ENCODE peak calls at places on chromosomes 11 and 22, in five cellular contexts. X is thoracic aorta, F is fibroblast of the aortic adventitia, E is kidney epithelial cell, O is transverse colon. R is an unnamed sample.

GRCh38 chr11:131253885-131254204 is 116.6 kb upstream of the NTM start:
- DNase-seq in E (no peak), F (peak), X (no peak), O (no peak), R (no peak)

GRCh38 chr11:76184551-76184993 is 21.7 kb downstream of the WNT11 start:
- DNase-seq in E (no peak), X (no peak), F (peak), O (no peak), R (no peak)

GRCh38 chr11:63912678-63913077 is 4.3 kb downstream of the RCOR2 start:
- DNase-seq in O (no peak), X (no peak), E (no peak), F (no peak), R (no peak)

GRCh38 chr22:35766654-35767580 is 49.2 kb downstream of the APOL5 start:
- DNase-seq in O (no peak), F (peak), E (no peak), X (no peak), R (peak)

GRCh38 chr11:2376751-2377451 is at the start of gene CD81:
- DNase-seq in F (no peak), X (no peak), O (no peak), E (no peak), R (peak)

GRCh38 chr11:46827995-46828394 is 18.1 kb downstream of the CKAP5 start:
- DNase-seq in F (peak), E (no peak), O (no peak), X (no peak), R (no peak)

GRCh38 chr11:74472030-74472429 is 4.7 kb upstream of the KCNE3 start:
- DNase-seq in F (no peak), E (no peak), X (no peak), O (no peak), R (peak)

GRCh38 chr11:104380358-104380757 is 216.4 kb upstream of the PDGFD start:
- DNase-seq in F (peak), X (no peak), O (no peak), E (no peak), R (no peak)

GRCh38 chr11:8092587-8093424 is 11.8 kb downstream of the TUB start:
- DNase-seq in O (peak), E (peak), F (peak), X (peak), R (peak)

DNA sequence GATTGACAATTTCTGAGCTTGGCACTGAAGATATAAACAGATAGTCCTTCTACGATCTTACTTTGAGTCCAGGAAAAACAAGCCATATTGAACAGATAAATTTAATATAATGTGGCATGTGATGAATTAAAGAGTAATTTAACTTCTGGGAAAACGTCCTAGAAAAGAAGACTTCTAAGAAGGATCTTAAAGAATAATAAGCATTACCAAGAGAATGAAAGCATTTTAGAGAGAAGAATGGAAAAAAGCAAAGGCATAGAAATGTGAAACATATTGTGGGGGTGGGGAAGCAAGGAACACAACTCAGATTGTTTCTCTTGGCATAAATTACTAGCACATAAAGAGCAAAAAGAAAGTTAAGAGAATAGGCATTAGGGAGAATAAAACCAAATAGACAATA is 5.4 kb downstream of the DDIAS start:
- DNase-seq in E (no peak), X (no peak), O (no peak), F (peak), R (no peak)
- H3K4me3 ChIP-seq in E (no peak), X (no peak), O (no peak), F (peak), R (no peak)

GRCh38 chr11:93089474-93090102 is 108.2 kb downstream of the SLC36A4 start:
- DNase-seq in F (peak), O (peak), E (no peak), X (no peak), R (peak)
- TF ChIP-seq CTCF in F (peak), O (peak), E (peak), X (no peak), R (peak)

DNA sequence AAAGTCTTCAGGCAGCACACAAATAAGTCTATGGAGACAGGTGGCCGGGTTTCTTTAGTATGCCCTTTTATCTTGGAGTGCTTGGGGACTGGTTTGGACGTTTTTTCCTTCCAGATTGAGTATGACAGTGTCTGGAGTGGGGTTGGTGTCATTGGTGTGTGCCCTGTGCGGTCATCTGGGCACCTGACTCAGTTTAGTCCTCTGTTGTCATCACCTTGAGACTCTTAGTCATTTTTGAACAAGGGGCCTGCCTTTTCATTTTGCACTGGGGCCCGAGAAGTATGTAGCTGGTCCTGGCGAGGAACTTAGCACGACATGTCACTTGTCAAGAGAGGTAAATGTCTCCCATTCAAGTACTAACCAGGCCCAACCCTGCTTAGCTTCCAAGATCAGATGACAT is 27.2 kb upstream of the MYO18B start:
- DNase-seq in O (no peak), F (no peak), E (no peak), X (no peak), R (no peak)
- H3K4me3 ChIP-seq in O (no peak), F (no peak), E (no peak), X (no peak), R (no peak)

GRCh38 chr11:449889-450808 is at the start of gene PTDSS2:
- DNase-seq in X (peak), F (peak), E (peak), O (peak), R (peak)
- TF ChIP-seq CTCF in X (no peak), F (no peak), E (no peak), O (no peak), R (no peak)

GRCh38 chr11:3836903-3837302 is 3.9 kb downstream of the RHOG start:
- DNase-seq in E (no peak), O (peak), F (no peak), X (no peak), R (no peak)
- H3K4me3 ChIP-seq in E (no peak), O (no peak), F (no peak), X (peak), R (no peak)

R was measured in epithelial cell of esophagus.